ENCODE peak calls at places on chromosomes 5 and 9, in seven cellular contexts. L is H1, N is HFF-Myc, H is ovary, Y is HCT116, D is PC-9, A is PC-3. Z is an unnamed sample.

GRCh38 chr5:126503602-126504104 is 80.4 kb downstream of the GRAMD2B start:
- DNase-seq in L (no peak), N (no peak), H (peak), Y (no peak), D (no peak), A (no peak), Z (peak)

GRCh38 chr5:73815631-73816030 is 189.6 kb downstream of the ARHGEF28 start:
- DNase-seq in L (no peak), N (no peak), H (no peak), Y (no peak), D (no peak), A (peak), Z (peak)

GRCh38 chr5:65837139-65837538 is 89.2 kb upstream of the ERBIN start:
- DNase-seq in L (no peak), N (no peak), H (no peak), Y (no peak), D (no peak), A (peak), Z (peak)

GRCh38 chr5:179114756-179115155 is 54.6 kb downstream of the ZNF354C start:
- DNase-seq in L (no peak), N (no peak), H (no peak), Y (no peak), D (no peak), A (no peak), Z (no peak)

GRCh38 chr5:69001605-69002004 is 92.2 kb upstream of the SLC30A5 start:
- DNase-seq in L (no peak), N (no peak), H (no peak), Y (no peak), D (no peak), A (no peak), Z (no peak)

GRCh38 chr5:143435207-143435657 is 31.7 kb upstream of the NR3C1 start:
- DNase-seq in L (no peak), N (no peak), H (no peak), Y (no peak), D (no peak), A (no peak), Z (peak)

GRCh38 chr5:42807722-42808447 is 3.8 kb downstream of the SELENOP start:
- DNase-seq in L (no peak), N (no peak), H (no peak), Y (no peak), D (no peak), A (no peak), Z (peak)

GRCh38 chr5:102921341-102922047 is 166.4 kb downstream of the PAM start:
- DNase-seq in L (no peak), N (no peak), H (no peak), Y (no peak), D (no peak), A (peak), Z (no peak)

GRCh38 chr9:132181796-132182521 is 20.1 kb downstream of the NTNG2 start:
- DNase-seq in L (no peak), N (no peak), H (no peak), Y (no peak), D (no peak), A (no peak), Z (no peak)

GRCh38 chr5:135834639-135835529 is at the start of gene SLC25A48:
- DNase-seq in L (peak), N (no peak), H (no peak), Y (peak), D (no peak), A (no peak), Z (no peak)

GRCh38 chr5:150122158-150122510 is 33.5 kb downstream of the PDGFRB start:
- DNase-seq in L (no peak), N (no peak), H (peak), Y (no peak), D (no peak), A (peak), Z (no peak)

GRCh38 chr9:77673912-77674791 is 26.0 kb upstream of the GNA14 start:
- DNase-seq in L (no peak), N (no peak), H (no peak), Y (no peak), D (no peak), A (no peak), Z (peak)

GRCh38 chr5:72949481-72949880 is 6.4 kb upstream of the FCHO2 start:
- DNase-seq in L (no peak), N (no peak), H (no peak), Y (no peak), D (no peak), A (no peak), Z (peak)

GRCh38 chr9:27888661-27889295 is 315.5 kb upstream of the C9orf72 start:
- DNase-seq in L (peak), N (peak), H (no peak), Y (peak), D (no peak), A (peak), Z (peak)

GRCh38 chr9:32811251-32811650 is 27.9 kb downstream of the TMEM215 start:
- DNase-seq in L (no peak), N (no peak), H (no peak), Y (no peak), D (no peak), A (no peak), Z (no peak)

GRCh38 chr9:92534199-92535159 is 1.3 kb downstream of the ECM2 start:
- DNase-seq in L (no peak), N (no peak), H (no peak), Y (no peak), D (no peak), A (no peak), Z (peak)

GRCh38 chr5:78417026-78417425 is 56.6 kb downstream of the SCAMP1 start:
- DNase-seq in L (no peak), N (no peak), H (no peak), Y (no peak), D (no peak), A (no peak), Z (peak)

GRCh38 chr5:14204785-14205321 is 61.7 kb downstream of the TRIO start:
- DNase-seq in L (no peak), N (no peak), H (peak), Y (no peak), D (no peak), A (peak), Z (peak)

GRCh38 chr5:3429962-3430361 is 165.7 kb upstream of the IRX1 start:
- DNase-seq in L (no peak), N (no peak), H (no peak), Y (no peak), D (no peak), A (no peak), Z (no peak)

GRCh38 chr9:34983209-34983608 is 6.3 kb upstream of the DNAJB5 start:
- DNase-seq in L (no peak), N (no peak), H (no peak), Y (no peak), D (no peak), A (no peak), Z (no peak)

GRCh38 chr5:96868603-96869371 is 7.5 kb upstream of the ERAP2 start:
- DNase-seq in L (no peak), N (no peak), H (no peak), Y (peak), D (peak), A (peak), Z (peak)

GRCh38 chr5:173757279-173757678 is 130.9 kb upstream of the CPEB4 start:
- DNase-seq in L (no peak), N (no peak), H (no peak), Y (no peak), D (no peak), A (no peak), Z (no peak)

GRCh38 chr5:175493260-175493659 is 14.9 kb downstream of the SFXN1 start:
- DNase-seq in L (no peak), N (no peak), H (no peak), Y (no peak), D (no peak), A (no peak), Z (no peak)

GRCh38 chr9:100098241-100098886 is 436 bp downstream of the ERP44 start:
- DNase-seq in L (no peak), N (peak), H (peak), Y (peak), D (peak), A (peak), Z (peak)

GRCh38 chr9:120402741-120403542 is 177.0 kb downstream of the CDK5RAP2 start:
- DNase-seq in L (no peak), N (peak), H (no peak), Y (peak), D (peak), A (peak), Z (peak)

GRCh38 chr5:40475546-40475945 is 204.2 kb upstream of the PTGER4 start:
- DNase-seq in L (no peak), N (no peak), H (no peak), Y (no peak), D (peak), A (no peak), Z (no peak)

GRCh38 chr5:95822038-95822407 is 503 bp downstream of the GLRX start:
- DNase-seq in L (no peak), N (no peak), H (peak), Y (no peak), D (peak), A (peak), Z (peak)

GRCh38 chr9:91816356-91816755 is 133.7 kb downstream of the ROR2 start:
- DNase-seq in L (no peak), N (no peak), H (no peak), Y (no peak), D (no peak), A (no peak), Z (no peak)

GRCh38 chr5:105952875-105953274 is 1717.9 kb downstream of the EFNA5 start:
- DNase-seq in L (no peak), N (no peak), H (no peak), Y (no peak), D (no peak), A (no peak), Z (peak)

GRCh38 chr9:127035423-127035822 is 87.0 kb downstream of the ANGPTL2 start:
- DNase-seq in L (no peak), N (no peak), H (peak), Y (no peak), D (no peak), A (no peak), Z (peak)

GRCh38 chr5:69281114-69281513 is 46.4 kb downstream of the CDK7 start:
- DNase-seq in L (no peak), N (no peak), H (no peak), Y (no peak), D (no peak), A (no peak), Z (no peak)

GRCh38 chr9:19828586-19828985 is 39.7 kb upstream of the SLC24A2 start:
- DNase-seq in L (no peak), N (no peak), H (no peak), Y (no peak), D (no peak), A (no peak), Z (no peak)

GRCh38 chr5:124289641-124290201 is 456.7 kb downstream of the ZNF608 start:
- DNase-seq in L (peak), N (no peak), H (no peak), Y (peak), D (no peak), A (no peak), Z (no peak)

GRCh38 chr9:111851536-111851935 is 45.1 kb upstream of the UGCG start:
- DNase-seq in L (no peak), N (no peak), H (no peak), Y (peak), D (peak), A (peak), Z (peak)

GRCh38 chr9:111959468-111959941 is 62.9 kb downstream of the UGCG start:
- DNase-seq in L (no peak), N (no peak), H (no peak), Y (peak), D (peak), A (peak), Z (peak)

GRCh38 chr5:141330299-141331080 is at the start of gene PCDHGA1:
- DNase-seq in L (no peak), N (no peak), H (no peak), Y (no peak), D (no peak), A (peak), Z (peak)

GRCh38 chr9:129416831-129417604 is 203.9 kb downstream of the C9orf50 start:
- DNase-seq in L (no peak), N (peak), H (no peak), Y (no peak), D (no peak), A (no peak), Z (no peak)

GRCh38 chr9:129419382-129419899 is 201.5 kb downstream of the C9orf50 start:
- DNase-seq in L (no peak), N (no peak), H (no peak), Y (no peak), D (no peak), A (no peak), Z (no peak)

GRCh38 chr9:129420721-129421120 is 200.2 kb downstream of the C9orf50 start:
- DNase-seq in L (no peak), N (no peak), H (no peak), Y (no peak), D (no peak), A (no peak), Z (no peak)

GRCh38 chr9:129415954-129416651 is 204.8 kb downstream of the C9orf50 start:
- DNase-seq in L (no peak), N (peak), H (no peak), Y (no peak), D (no peak), A (no peak), Z (no peak)

DNA sequence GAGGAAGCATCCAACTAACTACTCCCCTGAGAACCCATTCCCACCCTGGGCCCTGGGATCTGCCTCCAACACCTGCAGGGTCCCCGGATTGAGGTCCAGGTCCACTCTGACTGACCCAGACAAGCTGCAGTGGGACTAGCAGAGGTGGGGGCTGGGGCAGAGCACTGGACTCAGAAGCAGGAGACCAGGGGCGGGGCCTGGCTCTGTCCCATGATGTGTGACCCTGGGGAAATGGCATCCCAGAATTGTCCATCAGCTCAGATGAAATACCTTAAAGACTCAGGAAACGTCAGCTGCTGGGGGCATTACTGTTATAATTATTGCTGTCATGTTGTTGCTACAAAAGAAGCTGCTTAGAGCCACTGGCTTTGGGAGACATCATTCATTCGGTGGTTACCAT is 202.4 kb downstream of the C9orf50 start:
- DNase-seq in L (no peak), N (no peak), H (no peak), Y (no peak), D (no peak), A (no peak), Z (no peak)
- H3K4me3 ChIP-seq in L (no peak), N (no peak), H (no peak), Y (no peak), D (no peak), A (no peak), Z (no peak)

DNA sequence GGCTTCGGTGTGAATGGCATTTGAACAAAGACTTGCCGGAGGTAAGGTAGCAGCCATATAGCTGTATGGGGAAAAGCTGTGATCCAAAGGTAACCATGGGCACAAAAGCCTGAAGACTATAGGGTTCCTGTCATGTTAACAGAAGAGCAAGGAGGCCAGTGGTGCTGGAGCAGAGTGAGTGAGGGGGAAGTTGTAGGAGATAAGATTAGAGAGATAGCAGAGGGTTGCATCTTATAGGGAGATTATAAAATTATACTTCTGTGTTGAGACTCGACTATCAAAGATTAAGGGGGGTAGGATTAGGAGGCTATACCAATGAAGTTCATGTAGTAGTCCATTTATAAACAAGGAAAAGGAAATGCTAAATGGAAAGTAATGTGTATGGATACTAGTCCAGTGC is 3.3 kb downstream of the NCBP1 start:
- DNase-seq in L (no peak), N (no peak), H (no peak), Y (no peak), D (no peak), A (no peak), Z (no peak)
- TF ChIP-seq CTCF in L (no peak), N (no peak), H (no peak), Y (no peak), D (no peak), A (no peak), Z (no peak)

GRCh38 chr9:137236936-137237421 is 4.1 kb upstream of the TUBB4B start:
- DNase-seq in L (no peak), N (no peak), H (no peak), Y (no peak), D (no peak), A (no peak), Z (no peak)
- H3K4me3 ChIP-seq in L (no peak), N (no peak), H (no peak), Y (no peak), D (no peak), A (no peak), Z (no peak)

DNA sequence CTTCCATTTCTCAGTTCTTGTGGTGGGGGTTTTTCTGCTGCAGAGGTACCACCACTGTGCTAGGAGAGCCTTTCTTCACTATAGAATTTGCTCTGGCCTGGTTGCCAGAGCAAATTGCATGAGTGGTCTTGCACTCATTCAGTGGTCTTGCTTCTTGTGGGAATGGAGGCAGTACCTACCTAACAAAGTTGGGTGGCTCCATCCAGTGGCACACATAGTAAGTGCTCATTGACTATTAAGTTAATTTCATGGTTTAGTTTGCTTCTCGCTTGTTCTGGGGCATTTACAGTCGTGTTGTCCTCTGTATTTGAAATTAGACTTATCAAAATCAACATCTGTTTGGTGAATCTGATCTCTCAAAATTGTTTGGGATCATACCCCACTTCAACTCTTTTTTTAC is 23.0 kb downstream of the SLC28A3 start:
- DNase-seq in L (no peak), N (no peak), H (no peak), Y (peak), D (no peak), A (no peak), Z (no peak)
- TF ChIP-seq CTCF in L (peak), N (no peak), H (no peak), Y (peak), D (peak), A (peak), Z (peak)

GRCh38 chr5:1515311-1515920 is 8.3 kb downstream of the LPCAT1 start:
- DNase-seq in L (no peak), N (no peak), H (peak), Y (no peak), D (no peak), A (no peak), Z (no peak)

GRCh38 chr5:1515921-1516571 is 7.7 kb downstream of the LPCAT1 start:
- DNase-seq in L (no peak), N (no peak), H (peak), Y (peak), D (peak), A (peak), Z (peak)

GRCh38 chr5:1512541-1513291 is 11.0 kb downstream of the LPCAT1 start:
- DNase-seq in L (no peak), N (no peak), H (peak), Y (no peak), D (no peak), A (no peak), Z (no peak)

GRCh38 chr5:1513326-1514026 is 10.3 kb downstream of the LPCAT1 start:
- DNase-seq in L (no peak), N (no peak), H (peak), Y (no peak), D (no peak), A (no peak), Z (no peak)

GRCh38 chr5:1514027-1514818 is 9.5 kb downstream of the LPCAT1 start:
- DNase-seq in L (no peak), N (no peak), H (peak), Y (no peak), D (no peak), A (no peak), Z (no peak)
- H3K4me3 ChIP-seq in L (peak), N (no peak), H (no peak), Y (no peak), D (no peak), A (no peak), Z (no peak)

GRCh38 chr5:154421868-154422267 is 23.9 kb upstream of the SAP30L start:
- DNase-seq in L (no peak), N (no peak), H (no peak), Y (peak), D (no peak), A (peak), Z (peak)
- TF ChIP-seq CTCF in L (peak), N (peak), H (no peak), Y (peak), D (peak), A (peak), Z (peak)

GRCh38 chr9:121942313-121942712 is 150.8 kb downstream of the TTLL11 start:
- DNase-seq in L (no peak), N (no peak), H (no peak), Y (no peak), D (no peak), A (no peak), Z (no peak)

GRCh38 chr9:121939643-121940042 is 153.5 kb downstream of the TTLL11 start:
- DNase-seq in L (no peak), N (no peak), H (no peak), Y (no peak), D (no peak), A (no peak), Z (no peak)

GRCh38 chr9:121935744-121936143 is 157.4 kb downstream of the TTLL11 start:
- DNase-seq in L (no peak), N (no peak), H (no peak), Y (no peak), D (no peak), A (no peak), Z (no peak)

GRCh38 chr9:121938621-121939020 is 154.5 kb downstream of the TTLL11 start:
- DNase-seq in L (no peak), N (no peak), H (no peak), Y (no peak), D (no peak), A (no peak), Z (no peak)

GRCh38 chr9:121937248-121937647 is 155.9 kb downstream of the TTLL11 start:
- DNase-seq in L (no peak), N (no peak), H (no peak), Y (no peak), D (no peak), A (no peak), Z (no peak)
- H3K4me3 ChIP-seq in L (no peak), N (no peak), H (no peak), Y (no peak), D (no peak), A (no peak), Z (no peak)

GRCh38 chr5:169577966-169578365 is 5.6 kb upstream of the SPDL1 start:
- DNase-seq in L (no peak), N (no peak), H (peak), Y (no peak), D (no peak), A (peak), Z (peak)
- TF ChIP-seq CTCF in L (peak), N (peak), H (no peak), Y (peak), D (peak), A (peak), Z (peak)

Z was measured in choroid plexus epithelial cell.